ENCODE peak calls at places on chromosomes 13 and 19, in eight cellular contexts. One of them, this sample, is unnamed.

GRCh38 chr13:111976474-111977183 is 90.3 kb upstream of the SOX1 start:
- DNase-seq in EH: no peak
- DNase-seq in esophagus squamous epithelium: no peak
- DNase-seq in GM19239: no peak
- DNase-seq in activated CD4-positive, alpha-beta memory T cell treated with anti-CD3 and anti-CD28 coated beads, Interleukin-2, amount 10 ng/mL, durations not matched to agents 7 days and 5 days: no peak
- DNase-seq in activated CD4-positive, alpha-beta T cell treated with anti-CD3 and anti-CD28 coated beads, Interleukin-2, amount 50 U/mL, for 1 hour: no peak
- DNase-seq in skeletal muscle cell: no peak
- DNase-seq in right lobe of liver: no peak
- DNase-seq in this sample: no peak

GRCh38 chr19:15631817-15632216 is 8.9 kb upstream of the CYP4F3 start:
- DNase-seq in EH: peak
- DNase-seq in esophagus squamous epithelium: no peak
- DNase-seq in GM19239: peak
- DNase-seq in activated CD4-positive, alpha-beta memory T cell treated with anti-CD3 and anti-CD28 coated beads, Interleukin-2, amount 10 ng/mL, durations not matched to agents 7 days and 5 days: peak
- DNase-seq in activated CD4-positive, alpha-beta T cell treated with anti-CD3 and anti-CD28 coated beads, Interleukin-2, amount 50 U/mL, for 1 hour: peak
- DNase-seq in skeletal muscle cell: no peak
- DNase-seq in right lobe of liver: peak
- DNase-seq in this sample: no peak

GRCh38 chr13:110398564-110399507 is 91.8 kb downstream of the COL4A2 start:
- DNase-seq in EH: peak
- DNase-seq in esophagus squamous epithelium: no peak
- DNase-seq in GM19239: no peak
- DNase-seq in activated CD4-positive, alpha-beta memory T cell treated with anti-CD3 and anti-CD28 coated beads, Interleukin-2, amount 10 ng/mL, durations not matched to agents 7 days and 5 days: no peak
- DNase-seq in activated CD4-positive, alpha-beta T cell treated with anti-CD3 and anti-CD28 coated beads, Interleukin-2, amount 50 U/mL, for 1 hour: no peak
- DNase-seq in skeletal muscle cell: no peak
- DNase-seq in right lobe of liver: no peak
- DNase-seq in this sample: no peak

GRCh38 chr19:36236304-36236945 is 21.5 kb downstream of the ZNF146 start:
- DNase-seq in EH: no peak
- DNase-seq in esophagus squamous epithelium: no peak
- DNase-seq in GM19239: no peak
- DNase-seq in activated CD4-positive, alpha-beta memory T cell treated with anti-CD3 and anti-CD28 coated beads, Interleukin-2, amount 10 ng/mL, durations not matched to agents 7 days and 5 days: no peak
- DNase-seq in activated CD4-positive, alpha-beta T cell treated with anti-CD3 and anti-CD28 coated beads, Interleukin-2, amount 50 U/mL, for 1 hour: no peak
- DNase-seq in skeletal muscle cell: no peak
- DNase-seq in right lobe of liver: no peak
- DNase-seq in this sample: no peak

GRCh38 chr19:52722062-52723005 is 12.5 kb downstream of the ZNF611 start:
- DNase-seq in EH: peak
- DNase-seq in esophagus squamous epithelium: no peak
- DNase-seq in GM19239: no peak
- DNase-seq in activated CD4-positive, alpha-beta memory T cell treated with anti-CD3 and anti-CD28 coated beads, Interleukin-2, amount 10 ng/mL, durations not matched to agents 7 days and 5 days: no peak
- DNase-seq in activated CD4-positive, alpha-beta T cell treated with anti-CD3 and anti-CD28 coated beads, Interleukin-2, amount 50 U/mL, for 1 hour: no peak
- DNase-seq in skeletal muscle cell: peak
- DNase-seq in right lobe of liver: no peak
- DNase-seq in this sample: no peak

GRCh38 chr19:15825753-15826152 is 10.3 kb upstream of the OR10H1 start:
- DNase-seq in EH: no peak
- DNase-seq in esophagus squamous epithelium: no peak
- DNase-seq in GM19239: no peak
- DNase-seq in activated CD4-positive, alpha-beta memory T cell treated with anti-CD3 and anti-CD28 coated beads, Interleukin-2, amount 10 ng/mL, durations not matched to agents 7 days and 5 days: no peak
- DNase-seq in activated CD4-positive, alpha-beta T cell treated with anti-CD3 and anti-CD28 coated beads, Interleukin-2, amount 50 U/mL, for 1 hour: no peak
- DNase-seq in skeletal muscle cell: no peak
- DNase-seq in right lobe of liver: no peak
- DNase-seq in this sample: no peak

GRCh38 chr19:57664269-57665127 is 4.2 kb upstream of the ZSCAN4 start:
- DNase-seq in EH: peak
- DNase-seq in esophagus squamous epithelium: no peak
- DNase-seq in GM19239: no peak
- DNase-seq in activated CD4-positive, alpha-beta memory T cell treated with anti-CD3 and anti-CD28 coated beads, Interleukin-2, amount 10 ng/mL, durations not matched to agents 7 days and 5 days: no peak
- DNase-seq in activated CD4-positive, alpha-beta T cell treated with anti-CD3 and anti-CD28 coated beads, Interleukin-2, amount 50 U/mL, for 1 hour: no peak
- DNase-seq in skeletal muscle cell: no peak
- DNase-seq in right lobe of liver: peak
- DNase-seq in this sample: peak

GRCh38 chr13:77981191-77981925 is 62.7 kb upstream of the EDNRB start:
- DNase-seq in EH: peak
- DNase-seq in esophagus squamous epithelium: no peak
- DNase-seq in GM19239: no peak
- DNase-seq in activated CD4-positive, alpha-beta memory T cell treated with anti-CD3 and anti-CD28 coated beads, Interleukin-2, amount 10 ng/mL, durations not matched to agents 7 days and 5 days: no peak
- DNase-seq in activated CD4-positive, alpha-beta T cell treated with anti-CD3 and anti-CD28 coated beads, Interleukin-2, amount 50 U/mL, for 1 hour: no peak
- DNase-seq in skeletal muscle cell: no peak
- DNase-seq in right lobe of liver: no peak
- DNase-seq in this sample: no peak

GRCh38 chr13:105979131-105979530 is 556.3 kb downstream of the EFNB2 start:
- DNase-seq in EH: no peak
- DNase-seq in esophagus squamous epithelium: no peak
- DNase-seq in GM19239: no peak
- DNase-seq in activated CD4-positive, alpha-beta memory T cell treated with anti-CD3 and anti-CD28 coated beads, Interleukin-2, amount 10 ng/mL, durations not matched to agents 7 days and 5 days: no peak
- DNase-seq in activated CD4-positive, alpha-beta T cell treated with anti-CD3 and anti-CD28 coated beads, Interleukin-2, amount 50 U/mL, for 1 hour: no peak
- DNase-seq in skeletal muscle cell: no peak
- DNase-seq in right lobe of liver: no peak
- DNase-seq in this sample: no peak

GRCh38 chr19:30857966-30858490 is 485.8 kb downstream of the ZNF536 start:
- DNase-seq in EH: no peak
- DNase-seq in esophagus squamous epithelium: no peak
- DNase-seq in GM19239: no peak
- DNase-seq in activated CD4-positive, alpha-beta memory T cell treated with anti-CD3 and anti-CD28 coated beads, Interleukin-2, amount 10 ng/mL, durations not matched to agents 7 days and 5 days: no peak
- DNase-seq in activated CD4-positive, alpha-beta T cell treated with anti-CD3 and anti-CD28 coated beads, Interleukin-2, amount 50 U/mL, for 1 hour: no peak
- DNase-seq in skeletal muscle cell: no peak
- DNase-seq in right lobe of liver: no peak
- DNase-seq in this sample: no peak

GRCh38 chr13:113843864-113844556 is 19.9 kb downstream of the GAS6 start:
- DNase-seq in EH: no peak
- DNase-seq in esophagus squamous epithelium: no peak
- DNase-seq in GM19239: no peak
- DNase-seq in activated CD4-positive, alpha-beta memory T cell treated with anti-CD3 and anti-CD28 coated beads, Interleukin-2, amount 10 ng/mL, durations not matched to agents 7 days and 5 days: no peak
- DNase-seq in activated CD4-positive, alpha-beta T cell treated with anti-CD3 and anti-CD28 coated beads, Interleukin-2, amount 50 U/mL, for 1 hour: no peak
- DNase-seq in skeletal muscle cell: no peak
- DNase-seq in right lobe of liver: no peak
- DNase-seq in this sample: peak

GRCh38 chr13:93249259-93249917 is 22.8 kb downstream of the GPC6 start:
- DNase-seq in EH: peak
- DNase-seq in esophagus squamous epithelium: no peak
- DNase-seq in GM19239: no peak
- DNase-seq in activated CD4-positive, alpha-beta memory T cell treated with anti-CD3 and anti-CD28 coated beads, Interleukin-2, amount 10 ng/mL, durations not matched to agents 7 days and 5 days: no peak
- DNase-seq in activated CD4-positive, alpha-beta T cell treated with anti-CD3 and anti-CD28 coated beads, Interleukin-2, amount 50 U/mL, for 1 hour: no peak
- DNase-seq in skeletal muscle cell: no peak
- DNase-seq in right lobe of liver: no peak
- DNase-seq in this sample: no peak

GRCh38 chr19:611506-611869 is 21.8 kb downstream of the HCN2 start:
- DNase-seq in EH: peak
- DNase-seq in esophagus squamous epithelium: no peak
- DNase-seq in GM19239: no peak
- DNase-seq in activated CD4-positive, alpha-beta memory T cell treated with anti-CD3 and anti-CD28 coated beads, Interleukin-2, amount 10 ng/mL, durations not matched to agents 7 days and 5 days: peak
- DNase-seq in activated CD4-positive, alpha-beta T cell treated with anti-CD3 and anti-CD28 coated beads, Interleukin-2, amount 50 U/mL, for 1 hour: peak
- DNase-seq in skeletal muscle cell: peak
- DNase-seq in right lobe of liver: no peak
- DNase-seq in this sample: no peak

GRCh38 chr13:35987572-35988513 is 143.3 kb downstream of the DCLK1 start:
- DNase-seq in EH: no peak
- DNase-seq in esophagus squamous epithelium: no peak
- DNase-seq in GM19239: no peak
- DNase-seq in activated CD4-positive, alpha-beta memory T cell treated with anti-CD3 and anti-CD28 coated beads, Interleukin-2, amount 10 ng/mL, durations not matched to agents 7 days and 5 days: no peak
- DNase-seq in activated CD4-positive, alpha-beta T cell treated with anti-CD3 and anti-CD28 coated beads, Interleukin-2, amount 50 U/mL, for 1 hour: no peak
- DNase-seq in skeletal muscle cell: no peak
- DNase-seq in right lobe of liver: peak
- DNase-seq in this sample: peak

GRCh38 chr13:114124921-114125320 is 7.5 kb downstream of the RASA3 start:
- DNase-seq in EH: peak
- DNase-seq in esophagus squamous epithelium: no peak
- DNase-seq in GM19239: no peak
- DNase-seq in activated CD4-positive, alpha-beta memory T cell treated with anti-CD3 and anti-CD28 coated beads, Interleukin-2, amount 10 ng/mL, durations not matched to agents 7 days and 5 days: peak
- DNase-seq in activated CD4-positive, alpha-beta T cell treated with anti-CD3 and anti-CD28 coated beads, Interleukin-2, amount 50 U/mL, for 1 hour: peak
- DNase-seq in skeletal muscle cell: peak
- DNase-seq in right lobe of liver: no peak
- DNase-seq in this sample: no peak

GRCh38 chr19:27896091-27896490 is 1316.9 kb downstream of the UQCRFS1 start:
- DNase-seq in EH: no peak
- DNase-seq in esophagus squamous epithelium: no peak
- DNase-seq in GM19239: no peak
- DNase-seq in activated CD4-positive, alpha-beta memory T cell treated with anti-CD3 and anti-CD28 coated beads, Interleukin-2, amount 10 ng/mL, durations not matched to agents 7 days and 5 days: no peak
- DNase-seq in activated CD4-positive, alpha-beta T cell treated with anti-CD3 and anti-CD28 coated beads, Interleukin-2, amount 50 U/mL, for 1 hour: no peak
- DNase-seq in skeletal muscle cell: no peak
- DNase-seq in right lobe of liver: no peak
- DNase-seq in this sample: no peak

GRCh38 chr13:100438059-100438788 is 150.4 kb downstream of the GGACT start:
- DNase-seq in EH: no peak
- DNase-seq in esophagus squamous epithelium: no peak
- DNase-seq in GM19239: no peak
- DNase-seq in activated CD4-positive, alpha-beta memory T cell treated with anti-CD3 and anti-CD28 coated beads, Interleukin-2, amount 10 ng/mL, durations not matched to agents 7 days and 5 days: no peak
- DNase-seq in activated CD4-positive, alpha-beta T cell treated with anti-CD3 and anti-CD28 coated beads, Interleukin-2, amount 50 U/mL, for 1 hour: no peak
- DNase-seq in skeletal muscle cell: no peak
- DNase-seq in right lobe of liver: no peak
- DNase-seq in this sample: no peak

GRCh38 chr13:30021611-30022010 is 171.2 kb upstream of the UBL3 start:
- DNase-seq in EH: peak
- DNase-seq in esophagus squamous epithelium: no peak
- DNase-seq in GM19239: no peak
- DNase-seq in activated CD4-positive, alpha-beta memory T cell treated with anti-CD3 and anti-CD28 coated beads, Interleukin-2, amount 10 ng/mL, durations not matched to agents 7 days and 5 days: no peak
- DNase-seq in activated CD4-positive, alpha-beta T cell treated with anti-CD3 and anti-CD28 coated beads, Interleukin-2, amount 50 U/mL, for 1 hour: no peak
- DNase-seq in skeletal muscle cell: no peak
- DNase-seq in right lobe of liver: no peak
- DNase-seq in this sample: no peak

GRCh38 chr13:99617474-99618255 is 116.4 kb downstream of the TM9SF2 start:
- DNase-seq in EH: peak
- DNase-seq in esophagus squamous epithelium: no peak
- DNase-seq in GM19239: no peak
- DNase-seq in activated CD4-positive, alpha-beta memory T cell treated with anti-CD3 and anti-CD28 coated beads, Interleukin-2, amount 10 ng/mL, durations not matched to agents 7 days and 5 days: peak
- DNase-seq in activated CD4-positive, alpha-beta T cell treated with anti-CD3 and anti-CD28 coated beads, Interleukin-2, amount 50 U/mL, for 1 hour: no peak
- DNase-seq in skeletal muscle cell: peak
- DNase-seq in right lobe of liver: peak
- DNase-seq in this sample: no peak

GRCh38 chr19:55212447-55212846 is 3.1 kb upstream of the PTPRH start:
- DNase-seq in EH: no peak
- DNase-seq in esophagus squamous epithelium: no peak
- DNase-seq in GM19239: no peak
- DNase-seq in activated CD4-positive, alpha-beta memory T cell treated with anti-CD3 and anti-CD28 coated beads, Interleukin-2, amount 10 ng/mL, durations not matched to agents 7 days and 5 days: peak
- DNase-seq in activated CD4-positive, alpha-beta T cell treated with anti-CD3 and anti-CD28 coated beads, Interleukin-2, amount 50 U/mL, for 1 hour: peak
- DNase-seq in skeletal muscle cell: no peak
- DNase-seq in right lobe of liver: no peak
- DNase-seq in this sample: no peak

GRCh38 chr13:98651716-98652115 is 74.8 kb upstream of the STK24 start:
- DNase-seq in EH: no peak
- DNase-seq in esophagus squamous epithelium: no peak
- DNase-seq in GM19239: no peak
- DNase-seq in activated CD4-positive, alpha-beta memory T cell treated with anti-CD3 and anti-CD28 coated beads, Interleukin-2, amount 10 ng/mL, durations not matched to agents 7 days and 5 days: no peak
- DNase-seq in activated CD4-positive, alpha-beta T cell treated with anti-CD3 and anti-CD28 coated beads, Interleukin-2, amount 50 U/mL, for 1 hour: no peak
- DNase-seq in skeletal muscle cell: no peak
- DNase-seq in right lobe of liver: peak
- DNase-seq in this sample: no peak

GRCh38 chr13:88979465-88980180 is 1308.5 kb downstream of the SLITRK5 start:
- DNase-seq in EH: no peak
- DNase-seq in esophagus squamous epithelium: no peak
- DNase-seq in GM19239: no peak
- DNase-seq in activated CD4-positive, alpha-beta memory T cell treated with anti-CD3 and anti-CD28 coated beads, Interleukin-2, amount 10 ng/mL, durations not matched to agents 7 days and 5 days: no peak
- DNase-seq in activated CD4-positive, alpha-beta T cell treated with anti-CD3 and anti-CD28 coated beads, Interleukin-2, amount 50 U/mL, for 1 hour: no peak
- DNase-seq in skeletal muscle cell: peak
- DNase-seq in right lobe of liver: no peak
- DNase-seq in this sample: no peak

GRCh38 chr13:114185182-114185971 is 6.3 kb downstream of the CFAP97D2 start:
- DNase-seq in EH: no peak
- DNase-seq in esophagus squamous epithelium: no peak
- DNase-seq in GM19239: no peak
- DNase-seq in activated CD4-positive, alpha-beta memory T cell treated with anti-CD3 and anti-CD28 coated beads, Interleukin-2, amount 10 ng/mL, durations not matched to agents 7 days and 5 days: no peak
- DNase-seq in activated CD4-positive, alpha-beta T cell treated with anti-CD3 and anti-CD28 coated beads, Interleukin-2, amount 50 U/mL, for 1 hour: no peak
- DNase-seq in skeletal muscle cell: no peak
- DNase-seq in right lobe of liver: no peak
- DNase-seq in this sample: no peak

GRCh38 chr13:75326173-75327131 is 155.5 kb downstream of the TBC1D4 start:
- DNase-seq in EH: peak
- DNase-seq in esophagus squamous epithelium: no peak
- DNase-seq in GM19239: peak
- DNase-seq in activated CD4-positive, alpha-beta memory T cell treated with anti-CD3 and anti-CD28 coated beads, Interleukin-2, amount 10 ng/mL, durations not matched to agents 7 days and 5 days: peak
- DNase-seq in activated CD4-positive, alpha-beta T cell treated with anti-CD3 and anti-CD28 coated beads, Interleukin-2, amount 50 U/mL, for 1 hour: peak
- DNase-seq in skeletal muscle cell: no peak
- DNase-seq in right lobe of liver: no peak
- DNase-seq in this sample: no peak

GRCh38 chr13:31441804-31442487 is 242.2 kb downstream of the B3GLCT start:
- DNase-seq in EH: no peak
- DNase-seq in esophagus squamous epithelium: no peak
- DNase-seq in GM19239: no peak
- DNase-seq in activated CD4-positive, alpha-beta memory T cell treated with anti-CD3 and anti-CD28 coated beads, Interleukin-2, amount 10 ng/mL, durations not matched to agents 7 days and 5 days: no peak
- DNase-seq in activated CD4-positive, alpha-beta T cell treated with anti-CD3 and anti-CD28 coated beads, Interleukin-2, amount 50 U/mL, for 1 hour: no peak
- DNase-seq in skeletal muscle cell: peak
- DNase-seq in right lobe of liver: no peak
- DNase-seq in this sample: no peak

GRCh38 chr19:3370214-3370720 is 3.9 kb downstream of the NFIC start:
- DNase-seq in EH: no peak
- DNase-seq in esophagus squamous epithelium: no peak
- DNase-seq in GM19239: no peak
- DNase-seq in activated CD4-positive, alpha-beta memory T cell treated with anti-CD3 and anti-CD28 coated beads, Interleukin-2, amount 10 ng/mL, durations not matched to agents 7 days and 5 days: no peak
- DNase-seq in activated CD4-positive, alpha-beta T cell treated with anti-CD3 and anti-CD28 coated beads, Interleukin-2, amount 50 U/mL, for 1 hour: no peak
- DNase-seq in skeletal muscle cell: no peak
- DNase-seq in right lobe of liver: no peak
- DNase-seq in this sample: no peak

GRCh38 chr19:7224205-7224833 is 69.9 kb downstream of the INSR start:
- DNase-seq in EH: no peak
- DNase-seq in esophagus squamous epithelium: no peak
- DNase-seq in GM19239: no peak
- DNase-seq in activated CD4-positive, alpha-beta memory T cell treated with anti-CD3 and anti-CD28 coated beads, Interleukin-2, amount 10 ng/mL, durations not matched to agents 7 days and 5 days: no peak
- DNase-seq in activated CD4-positive, alpha-beta T cell treated with anti-CD3 and anti-CD28 coated beads, Interleukin-2, amount 50 U/mL, for 1 hour: no peak
- DNase-seq in skeletal muscle cell: no peak
- DNase-seq in right lobe of liver: peak
- DNase-seq in this sample: no peak